ENCODE peak calls at places on chromosomes 6 and 20, in four cellular contexts. K, X, Z and G are unnamed samples.

GRCh38 chr6:130026859-130027258 is 8.5 kb downstream of the L3MBTL3 start:
- DNase-seq in Z (no peak), X (no peak), K (no peak), G (no peak)

GRCh38 chr20:36700438-36700837 is 45.5 kb downstream of the NDRG3 start:
- DNase-seq in Z (no peak), X (no peak), K (no peak), G (no peak)

GRCh38 chr6:89035252-89036106 is 45.1 kb upstream of the PNRC1 start:
- DNase-seq in X (peak), K (no peak), Z (peak), G (no peak)

GRCh38 chr6:139262519-139263300 is 29.1 kb downstream of the TXLNB start:
- DNase-seq in Z (no peak), K (no peak), X (no peak), G (no peak)

GRCh38 chr6:139297921-139298320 is 6.1 kb upstream of the TXLNB start:
- DNase-seq in K (no peak), X (no peak), Z (no peak), G (no peak)

GRCh38 chr6:24497254-24497989 is 2.7 kb downstream of the ALDH5A1 start:
- DNase-seq in X (no peak), Z (no peak), K (no peak), G (no peak)

GRCh38 chr6:80535914-80536565 is 429.6 kb downstream of the BCKDHB start:
- DNase-seq in Z (no peak), X (no peak), K (no peak), G (no peak)

GRCh38 chr6:118551673-118552063 is 3.6 kb downstream of the PLN start:
- DNase-seq in Z (no peak), X (no peak), K (no peak), G (no peak)

GRCh38 chr6:35419431-35419830 is 32.7 kb upstream of the FANCE start:
- DNase-seq in K (no peak), X (no peak), Z (no peak), G (no peak)